ENCODE peak calls at places on chromosomes 5 and 9, in seven cellular contexts. One of them, this sample, is unnamed.

GRCh38 chr5:74231697-74232096 is 408.8 kb downstream of the ENC1 start:
- DNase-seq in stimulated activated CD4-positive, alpha-beta T cell treated with anti-CD3 and anti-CD28 coated beads, Interleukin-1b, Interleukin-23, amount 100 ng/mL, for 24 hours: no peak
- DNase-seq in Calu3: no peak
- DNase-seq in small intestine: no peak
- DNase-seq in G401: no peak
- DNase-seq in ELF-1: no peak
- DNase-seq in T-helper 17 cell: no peak
- DNase-seq in this sample: no peak

GRCh38 chr9:92603100-92603499 is 66.8 kb downstream of the IPPK start:
- DNase-seq in stimulated activated CD4-positive, alpha-beta T cell treated with anti-CD3 and anti-CD28 coated beads, Interleukin-1b, Interleukin-23, amount 100 ng/mL, for 24 hours: no peak
- DNase-seq in Calu3: no peak
- DNase-seq in small intestine: no peak
- DNase-seq in G401: no peak
- DNase-seq in ELF-1: no peak
- DNase-seq in T-helper 17 cell: no peak
- DNase-seq in this sample: no peak

GRCh38 chr9:123864291-123864690 is 65.6 kb downstream of the DENND1A start:
- DNase-seq in stimulated activated CD4-positive, alpha-beta T cell treated with anti-CD3 and anti-CD28 coated beads, Interleukin-1b, Interleukin-23, amount 100 ng/mL, for 24 hours: no peak
- DNase-seq in Calu3: no peak
- DNase-seq in small intestine: no peak
- DNase-seq in G401: no peak
- DNase-seq in ELF-1: peak; percentile 13
- DNase-seq in T-helper 17 cell: no peak
- DNase-seq in this sample: no peak

GRCh38 chr5:126965061-126965475 is 65.3 kb downstream of the MARCHF3 start:
- DNase-seq in stimulated activated CD4-positive, alpha-beta T cell treated with anti-CD3 and anti-CD28 coated beads, Interleukin-1b, Interleukin-23, amount 100 ng/mL, for 24 hours: no peak
- DNase-seq in Calu3: peak; percentile 38
- DNase-seq in small intestine: peak; percentile 15
- DNase-seq in G401: no peak
- DNase-seq in ELF-1: no peak
- DNase-seq in T-helper 17 cell: no peak
- DNase-seq in this sample: peak; percentile 97

GRCh38 chr9:1231998-1232919 is 182.1 kb downstream of the DMRT2 start:
- DNase-seq in stimulated activated CD4-positive, alpha-beta T cell treated with anti-CD3 and anti-CD28 coated beads, Interleukin-1b, Interleukin-23, amount 100 ng/mL, for 24 hours: no peak
- DNase-seq in Calu3: no peak
- DNase-seq in small intestine: peak; percentile 8
- DNase-seq in G401: no peak
- DNase-seq in ELF-1: no peak
- DNase-seq in T-helper 17 cell: no peak
- DNase-seq in this sample: peak; percentile 60

GRCh38 chr9:129318121-129319075 is 140.3 kb upstream of the IER5L start:
- DNase-seq in stimulated activated CD4-positive, alpha-beta T cell treated with anti-CD3 and anti-CD28 coated beads, Interleukin-1b, Interleukin-23, amount 100 ng/mL, for 24 hours: no peak
- DNase-seq in Calu3: no peak
- DNase-seq in small intestine: no peak
- DNase-seq in G401: no peak
- DNase-seq in ELF-1: peak; percentile 92
- DNase-seq in T-helper 17 cell: no peak
- DNase-seq in this sample: no peak

GRCh38 chr9:70954126-70954525 is 167.3 kb downstream of the TRPM3 start:
- DNase-seq in stimulated activated CD4-positive, alpha-beta T cell treated with anti-CD3 and anti-CD28 coated beads, Interleukin-1b, Interleukin-23, amount 100 ng/mL, for 24 hours: no peak
- DNase-seq in Calu3: peak; percentile 30
- DNase-seq in small intestine: no peak
- DNase-seq in G401: no peak
- DNase-seq in ELF-1: peak; percentile 67
- DNase-seq in T-helper 17 cell: no peak
- DNase-seq in this sample: peak; percentile 90

GRCh38 chr9:137021979-137022619 is 5.9 kb downstream of the ABCA2 start:
- DNase-seq in stimulated activated CD4-positive, alpha-beta T cell treated with anti-CD3 and anti-CD28 coated beads, Interleukin-1b, Interleukin-23, amount 100 ng/mL, for 24 hours: peak; percentile 49
- DNase-seq in Calu3: peak; percentile 71
- DNase-seq in small intestine: peak; percentile 97
- DNase-seq in G401: no peak
- DNase-seq in ELF-1: peak; percentile 89
- DNase-seq in T-helper 17 cell: peak; percentile 71
- DNase-seq in this sample: peak; percentile 68

GRCh38 chr5:150139334-150139733 is 16.3 kb downstream of the PDGFRB start:
- DNase-seq in stimulated activated CD4-positive, alpha-beta T cell treated with anti-CD3 and anti-CD28 coated beads, Interleukin-1b, Interleukin-23, amount 100 ng/mL, for 24 hours: no peak
- DNase-seq in Calu3: no peak
- DNase-seq in small intestine: no peak
- DNase-seq in G401: no peak
- DNase-seq in ELF-1: peak; percentile 44
- DNase-seq in T-helper 17 cell: no peak
- DNase-seq in this sample: peak; percentile 92

This sample was measured in IMR-90.